ENCODE peak calls at places on chromosomes 3 and 15, in five cellular contexts. One of them, this sample, is unnamed. For H3K36me3, the result is how much of the 10 kb centered on the place peaks cover.

GRCh38 chr3:55723653-55724406 is 236.7 kb upstream of the WNT5A start:
- DNase-seq in lower lobe of right lung: no peak
- DNase-seq in bronchial epithelial cell: no peak
- DNase-seq in breast epithelium: no peak
- DNase-seq in keratinocyte: no peak
- DNase-seq in this sample: no peak

GRCh38 chr3:105798381-105798934 is 70.4 kb downstream of the CBLB start:
- DNase-seq in lower lobe of right lung: no peak
- DNase-seq in bronchial epithelial cell: no peak
- DNase-seq in breast epithelium: no peak
- DNase-seq in keratinocyte: no peak
- DNase-seq in this sample: no peak

GRCh38 chr15:101024111-101024695 is 105.0 kb downstream of the LRRK1 start:
- DNase-seq in lower lobe of right lung: no peak
- DNase-seq in bronchial epithelial cell: no peak
- DNase-seq in breast epithelium: no peak
- DNase-seq in keratinocyte: no peak
- DNase-seq in this sample: peak

GRCh38 chr15:60419752-60420151 is 22.0 kb upstream of the ANXA2 start:
- DNase-seq in lower lobe of right lung: no peak
- DNase-seq in bronchial epithelial cell: no peak
- DNase-seq in breast epithelium: no peak
- DNase-seq in keratinocyte: no peak
- DNase-seq in this sample: no peak

GRCh38 chr3:77530870-77531269 is 491.0 kb downstream of the ROBO2 start:
- DNase-seq in lower lobe of right lung: no peak
- DNase-seq in bronchial epithelial cell: no peak
- DNase-seq in breast epithelium: no peak
- DNase-seq in keratinocyte: no peak
- DNase-seq in this sample: no peak

GRCh38 chr15:66405605-66406004 is 18.9 kb downstream of the MAP2K1 start:
- DNase-seq in lower lobe of right lung: no peak
- DNase-seq in bronchial epithelial cell: no peak
- DNase-seq in breast epithelium: no peak
- DNase-seq in keratinocyte: no peak
- DNase-seq in this sample: no peak

GRCh38 chr3:179907784-179908482 is 128.8 kb downstream of the PEX5L start:
- DNase-seq in lower lobe of right lung: no peak
- DNase-seq in bronchial epithelial cell: no peak
- DNase-seq in breast epithelium: no peak
- DNase-seq in keratinocyte: no peak
- DNase-seq in this sample: no peak

GRCh38 chr15:68126415-68126814 is 72.3 kb downstream of the PIAS1 start:
- DNase-seq in lower lobe of right lung: peak
- DNase-seq in bronchial epithelial cell: peak
- DNase-seq in breast epithelium: no peak
- DNase-seq in keratinocyte: no peak
- DNase-seq in this sample: peak

GRCh38 chr15:31155136-31155535 is 53.6 kb upstream of the TRPM1 start:
- DNase-seq in lower lobe of right lung: no peak
- DNase-seq in bronchial epithelial cell: no peak
- DNase-seq in breast epithelium: no peak
- DNase-seq in keratinocyte: no peak
- DNase-seq in this sample: no peak

GRCh38 chr3:143786229-143787199 is 61.8 kb downstream of the SLC9A9 start:
- DNase-seq in lower lobe of right lung: no peak
- DNase-seq in bronchial epithelial cell: no peak
- DNase-seq in breast epithelium: no peak
- DNase-seq in keratinocyte: no peak
- DNase-seq in this sample: peak

GRCh38 chr15:94670436-94671034 is 439.2 kb downstream of the MCTP2 start:
- DNase-seq in lower lobe of right lung: no peak
- DNase-seq in bronchial epithelial cell: peak
- DNase-seq in breast epithelium: no peak
- DNase-seq in keratinocyte: no peak
- DNase-seq in this sample: no peak

GRCh38 chr3:4956743-4957142 is 22.5 kb upstream of the BHLHE40 start:
- DNase-seq in lower lobe of right lung: no peak
- DNase-seq in bronchial epithelial cell: no peak
- DNase-seq in breast epithelium: no peak
- DNase-seq in keratinocyte: no peak
- DNase-seq in this sample: no peak

GRCh38 chr15:50107591-50108408 is 11.2 kb downstream of the ATP8B4 start:
- DNase-seq in lower lobe of right lung: peak
- DNase-seq in bronchial epithelial cell: no peak
- DNase-seq in breast epithelium: no peak
- DNase-seq in keratinocyte: no peak
- DNase-seq in this sample: no peak

GRCh38 chr3:52041118-52041847 is 15.1 kb downstream of the DUSP7 start:
- DNase-seq in lower lobe of right lung: no peak
- DNase-seq in bronchial epithelial cell: no peak
- DNase-seq in breast epithelium: no peak
- DNase-seq in keratinocyte: no peak
- DNase-seq in this sample: no peak

GRCh38 chr3:45922039-45922326 is 21.3 kb upstream of the CXCR6 start:
- DNase-seq in lower lobe of right lung: no peak
- DNase-seq in bronchial epithelial cell: no peak
- DNase-seq in breast epithelium: no peak
- DNase-seq in keratinocyte: no peak
- DNase-seq in this sample: no peak
- H3K36me3 ChIP-seq in lower lobe of right lung: half or more
- H3K36me3 ChIP-seq in bronchial epithelial cell: under half
- H3K36me3 ChIP-seq in breast epithelium: under half
- H3K36me3 ChIP-seq in keratinocyte: under half
- H3K36me3 ChIP-seq in this sample: under half

GRCh38 chr3:127577448-127577847 is 13.1 kb downstream of the TPRA1 start:
- DNase-seq in lower lobe of right lung: no peak
- DNase-seq in bronchial epithelial cell: no peak
- DNase-seq in breast epithelium: no peak
- DNase-seq in keratinocyte: no peak
- DNase-seq in this sample: no peak
- H3K36me3 ChIP-seq in lower lobe of right lung: half or more
- H3K36me3 ChIP-seq in bronchial epithelial cell: under half
- H3K36me3 ChIP-seq in breast epithelium: under half
- H3K36me3 ChIP-seq in keratinocyte: under half
- H3K36me3 ChIP-seq in this sample: under half

DNA sequence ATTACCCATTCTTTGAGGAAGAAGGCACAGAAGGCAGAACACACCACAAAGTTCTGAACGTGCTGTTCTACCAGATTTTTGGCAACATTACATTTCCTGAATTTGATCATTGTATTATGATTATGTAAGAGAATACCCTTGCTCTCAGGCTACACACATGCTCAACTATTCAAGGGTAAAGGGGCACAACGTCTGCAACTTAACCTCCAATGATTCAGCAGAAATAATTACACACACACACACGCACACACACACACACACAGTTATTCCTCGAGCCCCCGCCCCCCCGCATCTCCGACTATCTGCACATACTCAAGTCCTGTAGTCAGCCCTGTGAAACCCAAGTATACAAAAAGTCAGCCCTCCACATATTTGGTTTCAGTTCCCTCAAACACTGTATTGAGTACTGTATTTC is 26.8 kb downstream of the RPN1 start:
- DNase-seq in lower lobe of right lung: peak
- DNase-seq in bronchial epithelial cell: no peak
- DNase-seq in breast epithelium: no peak
- DNase-seq in keratinocyte: no peak
- DNase-seq in this sample: peak
- H3K36me3 ChIP-seq in lower lobe of right lung: half or more
- H3K36me3 ChIP-seq in bronchial epithelial cell: under half
- H3K36me3 ChIP-seq in breast epithelium: under half
- H3K36me3 ChIP-seq in keratinocyte: half or more
- H3K36me3 ChIP-seq in this sample: under half

GRCh38 chr3:64160000-64160690 is 65.1 kb downstream of the PRICKLE2 start:
- DNase-seq in lower lobe of right lung: no peak
- DNase-seq in bronchial epithelial cell: no peak
- DNase-seq in breast epithelium: no peak
- DNase-seq in keratinocyte: no peak
- DNase-seq in this sample: no peak

GRCh38 chr3:64157150-64158035 is 67.9 kb downstream of the PRICKLE2 start:
- DNase-seq in lower lobe of right lung: no peak
- DNase-seq in bronchial epithelial cell: peak
- DNase-seq in breast epithelium: no peak
- DNase-seq in keratinocyte: no peak
- DNase-seq in this sample: no peak

GRCh38 chr3:64161481-64161952 is 63.7 kb downstream of the PRICKLE2 start:
- DNase-seq in lower lobe of right lung: no peak
- DNase-seq in bronchial epithelial cell: peak
- DNase-seq in breast epithelium: no peak
- DNase-seq in keratinocyte: no peak
- DNase-seq in this sample: no peak

GRCh38 chr3:64163019-64163754 is 62.1 kb downstream of the PRICKLE2 start:
- DNase-seq in lower lobe of right lung: no peak
- DNase-seq in bronchial epithelial cell: peak
- DNase-seq in breast epithelium: no peak
- DNase-seq in keratinocyte: no peak
- DNase-seq in this sample: no peak

DNA sequence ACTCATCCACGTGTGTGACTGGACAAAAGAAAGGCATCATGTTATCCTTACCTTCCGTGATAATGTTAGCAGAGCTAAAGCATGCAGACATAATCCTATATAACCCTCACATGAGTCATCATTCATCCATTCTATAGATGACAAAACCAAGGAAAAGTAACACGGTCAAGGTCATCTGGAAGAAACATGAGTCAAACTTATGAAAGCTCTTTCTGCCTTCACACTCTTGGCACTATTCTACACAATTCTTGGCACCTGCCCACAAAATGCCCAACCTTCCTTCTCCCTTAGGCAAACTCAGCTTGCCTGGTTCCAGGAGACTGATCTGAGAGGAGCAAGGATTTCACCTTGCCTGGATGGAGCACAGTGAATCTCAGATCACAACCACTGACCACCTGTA is 66.9 kb downstream of the PRICKLE2 start:
- DNase-seq in lower lobe of right lung: no peak
- DNase-seq in bronchial epithelial cell: peak
- DNase-seq in breast epithelium: peak
- DNase-seq in keratinocyte: no peak
- DNase-seq in this sample: no peak
- H3K36me3 ChIP-seq in lower lobe of right lung: under half
- H3K36me3 ChIP-seq in bronchial epithelial cell: under half
- H3K36me3 ChIP-seq in breast epithelium: under half
- H3K36me3 ChIP-seq in keratinocyte: under half
- H3K36me3 ChIP-seq in this sample: under half

DNA sequence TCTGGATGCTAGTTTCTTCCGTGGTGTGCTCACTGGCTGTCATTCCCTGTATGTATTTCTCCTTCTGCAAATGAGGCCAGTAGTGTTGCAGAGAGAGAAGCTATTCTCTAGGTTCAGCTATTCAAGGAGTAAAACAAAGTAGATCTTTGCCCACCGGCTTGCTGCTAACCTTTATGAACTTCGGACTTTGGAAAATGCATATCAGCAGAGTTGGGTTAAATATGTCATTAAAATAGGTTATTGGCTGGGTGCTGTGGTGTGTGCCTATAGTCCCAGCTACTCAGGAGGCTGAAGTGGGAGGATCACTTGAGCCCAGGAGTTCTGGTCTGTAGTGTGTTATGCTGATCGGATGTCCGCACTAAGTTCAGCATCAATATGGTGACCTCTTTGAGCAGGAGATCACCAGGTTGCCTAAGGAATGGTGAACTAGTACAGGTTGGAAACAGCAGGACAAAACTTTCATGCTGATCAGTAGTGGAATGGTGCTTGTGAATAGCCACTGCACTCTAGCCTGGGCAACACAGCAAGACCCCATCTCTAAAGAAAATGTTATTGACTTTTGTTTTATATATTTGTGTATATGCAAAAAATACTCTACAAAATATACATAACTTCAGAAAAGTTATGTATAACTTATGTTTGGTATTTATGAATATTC is 53.4 kb downstream of the SACM1L start:
- DNase-seq in lower lobe of right lung: no peak
- DNase-seq in bronchial epithelial cell: no peak
- DNase-seq in breast epithelium: no peak
- DNase-seq in keratinocyte: no peak
- DNase-seq in this sample: no peak
- H3K36me3 ChIP-seq in lower lobe of right lung: half or more
- H3K36me3 ChIP-seq in bronchial epithelial cell: under half
- H3K36me3 ChIP-seq in breast epithelium: under half
- H3K36me3 ChIP-seq in keratinocyte: under half
- H3K36me3 ChIP-seq in this sample: half or more

This sample was measured in sigmoid colon.